ENCODE peak calls at places on chromosomes 16 and 17, in four cellular contexts. P is cardiac muscle cell, V is HFFc6, I is A172. F is an unnamed sample.

GRCh38 chr17:17493986-17494466 is 2.2 kb downstream of the RASD1 start:
- DNase-seq in P (no peak), V (no peak), I (no peak), F (no peak)

GRCh38 chr17:78132767-78133178 is 2.2 kb downstream of the TMC8 start:
- DNase-seq in P (no peak), V (no peak), I (no peak), F (no peak)

GRCh38 chr17:28745052-28745776 is 1.4 kb downstream of the TRAF4 start:
- DNase-seq in P (peak), V (no peak), I (peak), F (no peak)

GRCh38 chr17:47317119-47317518 is 6.6 kb upstream of the EFCAB13 start:
- DNase-seq in P (peak), V (no peak), I (no peak), F (no peak)

GRCh38 chr16:27337024-27337423 is 23.2 kb downstream of the IL4R start:
- DNase-seq in P (no peak), V (no peak), I (no peak), F (no peak)

GRCh38 chr17:77556408-77557068 is 402.0 kb upstream of the TNRC6C start:
- DNase-seq in P (no peak), V (no peak), I (no peak), F (no peak)

GRCh38 chr17:42169351-42169750 is 11.6 kb downstream of the KCNH4 start:
- DNase-seq in P (no peak), V (no peak), I (no peak), F (no peak)

GRCh38 chr17:7834554-7834890 is 505 bp downstream of the KDM6B start:
- DNase-seq in P (no peak), V (no peak), I (peak), F (no peak)

GRCh38 chr17:78120537-78120936 is 8.0 kb downstream of the TMC6 start:
- DNase-seq in P (no peak), V (no peak), I (no peak), F (no peak)

GRCh38 chr17:7292729-7293128 is 1.7 kb downstream of the YBX2 start:
- DNase-seq in P (peak), V (no peak), I (no peak), F (no peak)

GRCh38 chr16:57505169-57505568 is 18.9 kb upstream of the DOK4 start:
- DNase-seq in P (no peak), V (no peak), I (no peak), F (no peak)

GRCh38 chr17:75631353-75631752 is 1.9 kb upstream of the SMIM5 start:
- DNase-seq in P (no peak), V (no peak), I (no peak), F (no peak)

GRCh38 chr16:56611281-56611833 is 3.0 kb downstream of the MT2A start:
- DNase-seq in P (peak), V (no peak), I (peak), F (no peak)

GRCh38 chr16:67202426-67202825 is 3.5 kb downstream of the ELMO3 start:
- DNase-seq in P (no peak), V (no peak), I (no peak), F (no peak)

GRCh38 chr16:1183235-1183907 is 30.5 kb downstream of the CACNA1H start:
- DNase-seq in P (peak), V (no peak), I (peak), F (peak)

GRCh38 chr17:64081802-64082799 is 47.8 kb downstream of the ERN1 start:
- DNase-seq in P (peak), V (peak), I (peak), F (peak)

GRCh38 chr17:82479602-82480001 is 21.1 kb downstream of the NARF start:
- DNase-seq in P (no peak), V (no peak), I (no peak), F (no peak)

GRCh38 chr17:79473111-79473835 is 137.6 kb downstream of the RBFOX3 start:
- DNase-seq in P (no peak), V (no peak), I (peak), F (no peak)

GRCh38 chr16:17377360-17378324 is 93.1 kb downstream of the XYLT1 start:
- DNase-seq in P (no peak), V (peak), I (no peak), F (no peak)

GRCh38 chr16:31134625-31135534 is 647 bp downstream of the PRSS8 start:
- DNase-seq in P (peak), V (no peak), I (no peak), F (no peak)

GRCh38 chr16:12617401-12617819 is 186.3 kb downstream of the CPPED1 start:
- DNase-seq in P (no peak), V (no peak), I (no peak), F (no peak)

GRCh38 chr16:19212059-19212458 is 44.0 kb downstream of the SYT17 start:
- DNase-seq in P (no peak), V (no peak), I (no peak), F (no peak)